ENCODE peak calls at places on chromosomes 13 and 19, in seven cellular contexts. One of them, this sample, is unnamed.
A peak's percentile ranks its signal among the peaks of the same experiment; 100 is the strongest.

GRCh38 chr13:70297219-70297618 is 189.0 kb upstream of the KLHL1 start:
- DNase-seq in SK-N-DZ: no peak
- DNase-seq in activated naive CD4-positive, alpha-beta T cell treated with anti-CD3 and anti-CD28 coated beads, Interleukin-2, amount 10 ng/mL, durations not matched to agents 7 days and 5 days: no peak
- DNase-seq in HFFc6: no peak
- DNase-seq in astrocyte of the hippocampus: no peak
- DNase-seq in fibroblast of lung: no peak
- DNase-seq in HCEC 1CT: no peak
- DNase-seq in this sample: no peak

GRCh38 chr19:2087621-2088100 is 8.5 kb downstream of the MOB3A start:
- DNase-seq in HCEC 1CT: no peak
- DNase-seq in fibroblast of lung: no peak
- DNase-seq in activated naive CD4-positive, alpha-beta T cell treated with anti-CD3 and anti-CD28 coated beads, Interleukin-2, amount 10 ng/mL, durations not matched to agents 7 days and 5 days: peak; percentile 58
- DNase-seq in HFFc6: no peak
- DNase-seq in astrocyte of the hippocampus: no peak
- DNase-seq in SK-N-DZ: no peak
- DNase-seq in this sample: no peak

GRCh38 chr13:87311165-87311564 is 360.0 kb upstream of the SLITRK5 start:
- DNase-seq in fibroblast of lung: peak; percentile 5
- DNase-seq in astrocyte of the hippocampus: no peak
- DNase-seq in activated naive CD4-positive, alpha-beta T cell treated with anti-CD3 and anti-CD28 coated beads, Interleukin-2, amount 10 ng/mL, durations not matched to agents 7 days and 5 days: no peak
- DNase-seq in HCEC 1CT: no peak
- DNase-seq in SK-N-DZ: no peak
- DNase-seq in HFFc6: no peak
- DNase-seq in this sample: peak; percentile 38

GRCh38 chr19:44602071-44602470 is 11.3 kb upstream of the IGSF23 start:
- DNase-seq in HFFc6: no peak
- DNase-seq in fibroblast of lung: no peak
- DNase-seq in astrocyte of the hippocampus: no peak
- DNase-seq in HCEC 1CT: no peak
- DNase-seq in SK-N-DZ: no peak
- DNase-seq in activated naive CD4-positive, alpha-beta T cell treated with anti-CD3 and anti-CD28 coated beads, Interleukin-2, amount 10 ng/mL, durations not matched to agents 7 days and 5 days: no peak
- DNase-seq in this sample: no peak

GRCh38 chr19:48989701-48990291 is 3.3 kb downstream of the GYS1 start:
- DNase-seq in fibroblast of lung: no peak
- DNase-seq in astrocyte of the hippocampus: no peak
- DNase-seq in HCEC 1CT: no peak
- DNase-seq in SK-N-DZ: no peak
- DNase-seq in HFFc6: no peak
- DNase-seq in activated naive CD4-positive, alpha-beta T cell treated with anti-CD3 and anti-CD28 coated beads, Interleukin-2, amount 10 ng/mL, durations not matched to agents 7 days and 5 days: no peak
- DNase-seq in this sample: peak; percentile 88

GRCh38 chr19:9857076-9857721 is 22.1 kb downstream of the PIN1 start:
- DNase-seq in astrocyte of the hippocampus: no peak
- DNase-seq in activated naive CD4-positive, alpha-beta T cell treated with anti-CD3 and anti-CD28 coated beads, Interleukin-2, amount 10 ng/mL, durations not matched to agents 7 days and 5 days: no peak
- DNase-seq in fibroblast of lung: no peak
- DNase-seq in HFFc6: no peak
- DNase-seq in SK-N-DZ: no peak
- DNase-seq in HCEC 1CT: no peak
- DNase-seq in this sample: no peak

GRCh38 chr13:78323848-78324247 is 279.5 kb downstream of the POU4F1 start:
- DNase-seq in SK-N-DZ: no peak
- DNase-seq in fibroblast of lung: peak; percentile 2
- DNase-seq in astrocyte of the hippocampus: no peak
- DNase-seq in activated naive CD4-positive, alpha-beta T cell treated with anti-CD3 and anti-CD28 coated beads, Interleukin-2, amount 10 ng/mL, durations not matched to agents 7 days and 5 days: no peak
- DNase-seq in HCEC 1CT: peak; percentile 62
- DNase-seq in HFFc6: no peak
- DNase-seq in this sample: peak; percentile 1

GRCh38 chr19:51417107-51417806 is at the start of gene SIGLEC10:
- DNase-seq in HCEC 1CT: no peak
- DNase-seq in fibroblast of lung: no peak
- DNase-seq in HFFc6: no peak
- DNase-seq in astrocyte of the hippocampus: no peak
- DNase-seq in SK-N-DZ: peak; percentile 63
- DNase-seq in activated naive CD4-positive, alpha-beta T cell treated with anti-CD3 and anti-CD28 coated beads, Interleukin-2, amount 10 ng/mL, durations not matched to agents 7 days and 5 days: no peak
- DNase-seq in this sample: no peak

GRCh38 chr13:30466841-30467252 is 1.1 kb upstream of the HMGB1 start:
- DNase-seq in HCEC 1CT: peak; percentile 5
- DNase-seq in activated naive CD4-positive, alpha-beta T cell treated with anti-CD3 and anti-CD28 coated beads, Interleukin-2, amount 10 ng/mL, durations not matched to agents 7 days and 5 days: no peak
- DNase-seq in HFFc6: no peak
- DNase-seq in astrocyte of the hippocampus: peak; percentile 31
- DNase-seq in SK-N-DZ: peak; percentile 58
- DNase-seq in fibroblast of lung: no peak
- DNase-seq in this sample: peak; percentile 79

GRCh38 chr19:55198651-55199050 is 10.7 kb downstream of the PTPRH start:
- DNase-seq in HFFc6: no peak
- DNase-seq in fibroblast of lung: no peak
- DNase-seq in astrocyte of the hippocampus: no peak
- DNase-seq in activated naive CD4-positive, alpha-beta T cell treated with anti-CD3 and anti-CD28 coated beads, Interleukin-2, amount 10 ng/mL, durations not matched to agents 7 days and 5 days: no peak
- DNase-seq in HCEC 1CT: no peak
- DNase-seq in SK-N-DZ: no peak
- DNase-seq in this sample: no peak

GRCh38 chr19:871446-872265 is 12.2 kb downstream of the CFD start:
- DNase-seq in SK-N-DZ: no peak
- DNase-seq in activated naive CD4-positive, alpha-beta T cell treated with anti-CD3 and anti-CD28 coated beads, Interleukin-2, amount 10 ng/mL, durations not matched to agents 7 days and 5 days: no peak
- DNase-seq in HFFc6: no peak
- DNase-seq in HCEC 1CT: peak; percentile 11
- DNase-seq in astrocyte of the hippocampus: no peak
- DNase-seq in fibroblast of lung: peak; percentile 55
- DNase-seq in this sample: no peak

GRCh38 chr13:49113526-49114286 is 106.4 kb upstream of the MLNR start:
- DNase-seq in HCEC 1CT: peak; percentile 79
- DNase-seq in HFFc6: peak; percentile 18
- DNase-seq in fibroblast of lung: peak; percentile 68
- DNase-seq in activated naive CD4-positive, alpha-beta T cell treated with anti-CD3 and anti-CD28 coated beads, Interleukin-2, amount 10 ng/mL, durations not matched to agents 7 days and 5 days: no peak
- DNase-seq in SK-N-DZ: no peak
- DNase-seq in astrocyte of the hippocampus: peak; percentile 65
- DNase-seq in this sample: peak; percentile 67

GRCh38 chr13:70732611-70733010 is 624.4 kb upstream of the KLHL1 start:
- DNase-seq in HFFc6: no peak
- DNase-seq in HCEC 1CT: no peak
- DNase-seq in fibroblast of lung: no peak
- DNase-seq in astrocyte of the hippocampus: peak; percentile 4
- DNase-seq in SK-N-DZ: no peak
- DNase-seq in activated naive CD4-positive, alpha-beta T cell treated with anti-CD3 and anti-CD28 coated beads, Interleukin-2, amount 10 ng/mL, durations not matched to agents 7 days and 5 days: no peak
- DNase-seq in this sample: no peak